ENCODE peak calls at places on chromosomes 12 and 14, in five cellular contexts. One of them, this sample, is unnamed.

GRCh38 chr12:56634242-56634836 is 4.2 kb upstream of the BAZ2A start:
- DNase-seq in left ventricle myocardium inferior: no peak
- DNase-seq in HFFc6: no peak
- DNase-seq in stomach: peak
- DNase-seq in CD8-positive, alpha-beta T cell: peak
- DNase-seq in this sample: no peak

GRCh38 chr12:52155048-52155868 is 36.6 kb downstream of the KRT80 start:
- DNase-seq in HFFc6: peak
- DNase-seq in left ventricle myocardium inferior: no peak
- DNase-seq in stomach: no peak
- DNase-seq in CD8-positive, alpha-beta T cell: peak
- DNase-seq in this sample: no peak

GRCh38 chr12:20523658-20524057 is 155.3 kb downstream of the PDE3A start:
- DNase-seq in left ventricle myocardium inferior: no peak
- DNase-seq in stomach: no peak
- DNase-seq in CD8-positive, alpha-beta T cell: no peak
- DNase-seq in HFFc6: no peak
- DNase-seq in this sample: peak

GRCh38 chr12:11085419-11085818 is 6.7 kb downstream of the TAS2R43 start:
- DNase-seq in CD8-positive, alpha-beta T cell: no peak
- DNase-seq in stomach: no peak
- DNase-seq in left ventricle myocardium inferior: no peak
- DNase-seq in HFFc6: no peak
- DNase-seq in this sample: no peak

GRCh38 chr12:95057431-95057830 is 16.0 kb downstream of the NR2C1 start:
- DNase-seq in HFFc6: no peak
- DNase-seq in CD8-positive, alpha-beta T cell: no peak
- DNase-seq in stomach: no peak
- DNase-seq in left ventricle myocardium inferior: no peak
- DNase-seq in this sample: peak

GRCh38 chr12:117699575-117699974 is 269.2 kb downstream of the KSR2 start:
- DNase-seq in HFFc6: no peak
- DNase-seq in CD8-positive, alpha-beta T cell: no peak
- DNase-seq in left ventricle myocardium inferior: no peak
- DNase-seq in stomach: no peak
- DNase-seq in this sample: peak

GRCh38 chr12:42119085-42119633 is 25.5 kb downstream of the GXYLT1 start:
- DNase-seq in stomach: no peak
- DNase-seq in left ventricle myocardium inferior: no peak
- DNase-seq in HFFc6: peak
- DNase-seq in CD8-positive, alpha-beta T cell: no peak
- DNase-seq in this sample: peak

GRCh38 chr12:101826766-101827368 is 3.9 kb downstream of the GNPTAB start:
- DNase-seq in CD8-positive, alpha-beta T cell: no peak
- DNase-seq in left ventricle myocardium inferior: no peak
- DNase-seq in HFFc6: no peak
- DNase-seq in stomach: no peak
- DNase-seq in this sample: no peak

GRCh38 chr12:2891240-2892053 is 756 bp downstream of the TULP3 start:
- DNase-seq in left ventricle myocardium inferior: peak
- DNase-seq in CD8-positive, alpha-beta T cell: peak
- DNase-seq in stomach: peak
- DNase-seq in HFFc6: peak
- DNase-seq in this sample: peak

GRCh38 chr14:69129264-69129880 is 23.5 kb downstream of the DCAF5 start:
- DNase-seq in CD8-positive, alpha-beta T cell: peak
- DNase-seq in stomach: peak
- DNase-seq in HFFc6: peak
- DNase-seq in left ventricle myocardium inferior: peak
- DNase-seq in this sample: peak

GRCh38 chr12:105523164-105524057 is 192.9 kb downstream of the C12orf75 start:
- DNase-seq in HFFc6: peak
- DNase-seq in CD8-positive, alpha-beta T cell: no peak
- DNase-seq in stomach: no peak
- DNase-seq in left ventricle myocardium inferior: peak
- DNase-seq in this sample: peak

GRCh38 chr12:22410497-22410896 is 76.0 kb upstream of the ST8SIA1 start:
- DNase-seq in HFFc6: no peak
- DNase-seq in CD8-positive, alpha-beta T cell: no peak
- DNase-seq in stomach: no peak
- DNase-seq in left ventricle myocardium inferior: no peak
- DNase-seq in this sample: no peak

GRCh38 chr12:70074510-70074909 is 168.7 kb upstream of the CNOT2 start:
- DNase-seq in stomach: no peak
- DNase-seq in CD8-positive, alpha-beta T cell: no peak
- DNase-seq in left ventricle myocardium inferior: no peak
- DNase-seq in HFFc6: no peak
- DNase-seq in this sample: no peak

GRCh38 chr12:57462307-57463253 is 3.0 kb downstream of the GLI1 start:
- DNase-seq in HFFc6: peak
- DNase-seq in stomach: peak
- DNase-seq in CD8-positive, alpha-beta T cell: peak
- DNase-seq in left ventricle myocardium inferior: peak
- DNase-seq in this sample: peak

GRCh38 chr12:126767334-126767733 is 1499.6 kb upstream of the TMEM132C start:
- DNase-seq in CD8-positive, alpha-beta T cell: no peak
- DNase-seq in left ventricle myocardium inferior: no peak
- DNase-seq in HFFc6: no peak
- DNase-seq in stomach: no peak
- DNase-seq in this sample: no peak

GRCh38 chr12:62653740-62654139 is 187.1 kb downstream of the MON2 start:
- DNase-seq in HFFc6: no peak
- DNase-seq in stomach: no peak
- DNase-seq in CD8-positive, alpha-beta T cell: no peak
- DNase-seq in left ventricle myocardium inferior: no peak
- DNase-seq in this sample: no peak

GRCh38 chr14:95332641-95333040 is 12.9 kb upstream of the CLMN start:
- DNase-seq in CD8-positive, alpha-beta T cell: no peak
- DNase-seq in left ventricle myocardium inferior: no peak
- DNase-seq in HFFc6: no peak
- DNase-seq in stomach: no peak
- DNase-seq in this sample: no peak

GRCh38 chr12:64825143-64826011 is 930 bp downstream of the TBC1D30 start:
- DNase-seq in HFFc6: no peak
- DNase-seq in stomach: peak
- DNase-seq in CD8-positive, alpha-beta T cell: no peak
- DNase-seq in left ventricle myocardium inferior: no peak
- DNase-seq in this sample: no peak

GRCh38 chr12:98935847-98936246 is 290.8 kb downstream of the APAF1 start:
- DNase-seq in stomach: no peak
- DNase-seq in HFFc6: no peak
- DNase-seq in CD8-positive, alpha-beta T cell: no peak
- DNase-seq in left ventricle myocardium inferior: no peak
- DNase-seq in this sample: no peak

GRCh38 chr12:32561931-32562341 is 117.2 kb upstream of the DNM1L start:
- DNase-seq in stomach: no peak
- DNase-seq in left ventricle myocardium inferior: no peak
- DNase-seq in HFFc6: peak
- DNase-seq in CD8-positive, alpha-beta T cell: no peak
- DNase-seq in this sample: peak

GRCh38 chr12:130440411-130441080 is 102.9 kb downstream of the PIWIL1 start:
- DNase-seq in left ventricle myocardium inferior: no peak
- DNase-seq in HFFc6: no peak
- DNase-seq in stomach: no peak
- DNase-seq in CD8-positive, alpha-beta T cell: no peak
- DNase-seq in this sample: no peak

GRCh38 chr12:24902521-24903304 is 46.2 kb downstream of the BCAT1 start:
- DNase-seq in HFFc6: peak
- DNase-seq in stomach: no peak
- DNase-seq in left ventricle myocardium inferior: peak
- DNase-seq in CD8-positive, alpha-beta T cell: no peak
- DNase-seq in this sample: peak

GRCh38 chr12:65415826-65416225 is 137.3 kb downstream of the MSRB3 start:
- DNase-seq in left ventricle myocardium inferior: no peak
- DNase-seq in stomach: no peak
- DNase-seq in HFFc6: peak
- DNase-seq in CD8-positive, alpha-beta T cell: no peak
- DNase-seq in this sample: no peak

GRCh38 chr14:89139404-89140247 is 277.4 kb downstream of the FOXN3 start:
- DNase-seq in left ventricle myocardium inferior: no peak
- DNase-seq in CD8-positive, alpha-beta T cell: no peak
- DNase-seq in HFFc6: no peak
- DNase-seq in stomach: no peak
- DNase-seq in this sample: no peak

GRCh38 chr12:68636268-68636667 is 25.6 kb downstream of the RAP1B start:
- DNase-seq in left ventricle myocardium inferior: no peak
- DNase-seq in CD8-positive, alpha-beta T cell: no peak
- DNase-seq in stomach: no peak
- DNase-seq in HFFc6: peak
- DNase-seq in this sample: peak

GRCh38 chr12:91144053-91144452 is 32.8 kb upstream of the LUM start:
- DNase-seq in HFFc6: peak
- DNase-seq in stomach: no peak
- DNase-seq in CD8-positive, alpha-beta T cell: no peak
- DNase-seq in left ventricle myocardium inferior: no peak
- DNase-seq in this sample: no peak

GRCh38 chr12:7108928-7109920 is at the start of gene C1RL:
- DNase-seq in CD8-positive, alpha-beta T cell: peak
- DNase-seq in HFFc6: peak
- DNase-seq in stomach: peak
- DNase-seq in left ventricle myocardium inferior: peak
- DNase-seq in this sample: peak

GRCh38 chr14:104518659-104519350 is 60.8 kb upstream of the C14orf180 start:
- DNase-seq in left ventricle myocardium inferior: no peak
- DNase-seq in CD8-positive, alpha-beta T cell: no peak
- DNase-seq in stomach: peak
- DNase-seq in HFFc6: no peak
- DNase-seq in this sample: no peak

GRCh38 chr12:25256826-25257225 is 6.1 kb upstream of the KRAS start:
- DNase-seq in HFFc6: no peak
- DNase-seq in left ventricle myocardium inferior: no peak
- DNase-seq in stomach: no peak
- DNase-seq in CD8-positive, alpha-beta T cell: no peak
- DNase-seq in this sample: no peak

GRCh38 chr14:89027097-89027740 is 202.8 kb downstream of the TTC8 start:
- DNase-seq in stomach: peak
- DNase-seq in CD8-positive, alpha-beta T cell: peak
- DNase-seq in HFFc6: no peak
- DNase-seq in left ventricle myocardium inferior: peak
- DNase-seq in this sample: no peak

GRCh38 chr12:76080017-76080728 is 4.3 kb downstream of the NAP1L1 start:
- DNase-seq in stomach: no peak
- DNase-seq in CD8-positive, alpha-beta T cell: no peak
- DNase-seq in HFFc6: peak
- DNase-seq in left ventricle myocardium inferior: no peak
- DNase-seq in this sample: peak

GRCh38 chr12:76078748-76079147 is 5.7 kb downstream of the NAP1L1 start:
- DNase-seq in HFFc6: no peak
- DNase-seq in stomach: no peak
- DNase-seq in CD8-positive, alpha-beta T cell: no peak
- DNase-seq in left ventricle myocardium inferior: no peak
- DNase-seq in this sample: no peak

GRCh38 chr12:76081909-76082308 is 2.6 kb downstream of the NAP1L1 start:
- DNase-seq in CD8-positive, alpha-beta T cell: no peak
- DNase-seq in HFFc6: no peak
- DNase-seq in stomach: no peak
- DNase-seq in left ventricle myocardium inferior: no peak
- DNase-seq in this sample: no peak

GRCh38 chr12:76083246-76083735 is 1.2 kb downstream of the NAP1L1 start:
- DNase-seq in stomach: no peak
- DNase-seq in left ventricle myocardium inferior: no peak
- DNase-seq in CD8-positive, alpha-beta T cell: no peak
- DNase-seq in HFFc6: no peak
- DNase-seq in this sample: no peak

GRCh38 chr12:76080729-76081415 is 3.6 kb downstream of the NAP1L1 start:
- DNase-seq in stomach: no peak
- DNase-seq in CD8-positive, alpha-beta T cell: no peak
- DNase-seq in HFFc6: no peak
- DNase-seq in left ventricle myocardium inferior: no peak
- DNase-seq in this sample: no peak
- TF ChIP-seq CTCF in stomach: no peak
- TF ChIP-seq CTCF in CD8-positive, alpha-beta T cell: peak
- TF ChIP-seq CTCF in HFFc6: peak
- TF ChIP-seq CTCF in left ventricle myocardium inferior: no peak
- TF ChIP-seq CTCF in this sample: peak

GRCh38 chr14:23299186-23299521 is 3.5 kb downstream of the PPP1R3E start:
- DNase-seq in left ventricle myocardium inferior: no peak
- DNase-seq in CD8-positive, alpha-beta T cell: no peak
- DNase-seq in stomach: no peak
- DNase-seq in HFFc6: no peak
- DNase-seq in this sample: no peak

GRCh38 chr14:23297878-23298277 is 4.8 kb downstream of the PPP1R3E start:
- DNase-seq in left ventricle myocardium inferior: no peak
- DNase-seq in HFFc6: no peak
- DNase-seq in CD8-positive, alpha-beta T cell: no peak
- DNase-seq in stomach: no peak
- DNase-seq in this sample: no peak

GRCh38 chr14:23300687-23301223 is 1.9 kb downstream of the PPP1R3E start:
- DNase-seq in stomach: no peak
- DNase-seq in left ventricle myocardium inferior: peak
- DNase-seq in CD8-positive, alpha-beta T cell: no peak
- DNase-seq in HFFc6: no peak
- DNase-seq in this sample: no peak

GRCh38 chr14:23299986-23300686 is 2.5 kb downstream of the PPP1R3E start:
- DNase-seq in left ventricle myocardium inferior: no peak
- DNase-seq in CD8-positive, alpha-beta T cell: no peak
- DNase-seq in HFFc6: no peak
- DNase-seq in stomach: no peak
- DNase-seq in this sample: no peak

GRCh38 chr14:23299558-23299957 is 3.1 kb downstream of the PPP1R3E start:
- DNase-seq in left ventricle myocardium inferior: no peak
- DNase-seq in HFFc6: peak
- DNase-seq in CD8-positive, alpha-beta T cell: no peak
- DNase-seq in stomach: no peak
- DNase-seq in this sample: peak
- TF ChIP-seq CTCF in left ventricle myocardium inferior: peak
- TF ChIP-seq CTCF in HFFc6: peak
- TF ChIP-seq CTCF in CD8-positive, alpha-beta T cell: no peak
- TF ChIP-seq CTCF in stomach: no peak
- TF ChIP-seq CTCF in this sample: peak

GRCh38 chr14:77026930-77027537 is 1.5 kb downstream of the IRF2BPL start:
- DNase-seq in left ventricle myocardium inferior: peak
- DNase-seq in stomach: peak
- DNase-seq in CD8-positive, alpha-beta T cell: peak
- DNase-seq in HFFc6: peak
- DNase-seq in this sample: no peak
- TF ChIP-seq CTCF in left ventricle myocardium inferior: peak
- TF ChIP-seq CTCF in stomach: no peak
- TF ChIP-seq CTCF in CD8-positive, alpha-beta T cell: no peak
- TF ChIP-seq CTCF in HFFc6: peak
- TF ChIP-seq CTCF in this sample: no peak

GRCh38 chr14:101716956-101717662 is 44.4 kb upstream of the PPP2R5C start:
- DNase-seq in left ventricle myocardium inferior: no peak
- DNase-seq in HFFc6: peak
- DNase-seq in CD8-positive, alpha-beta T cell: no peak
- DNase-seq in stomach: peak
- DNase-seq in this sample: no peak
- TF ChIP-seq CTCF in left ventricle myocardium inferior: no peak
- TF ChIP-seq CTCF in HFFc6: no peak
- TF ChIP-seq CTCF in CD8-positive, alpha-beta T cell: no peak
- TF ChIP-seq CTCF in stomach: no peak
- TF ChIP-seq CTCF in this sample: no peak